ENCODE peak calls at places on chromosome 21, in five cellular contexts. Z is left cardiac atrium; X is A172; D is CD8-positive, alpha-beta memory T cell; T is AG10803. E is an unnamed sample.

GRCh38 chr21:20997308-20997632 is 939 bp upstream of the NCAM2 start:
- DNase-seq in Z (no peak), X (no peak), D (no peak), T (no peak), E (no peak)

GRCh38 chr21:35923971-35924370 is 136.4 kb downstream of the SETD4 start:
- DNase-seq in Z (no peak), X (no peak), D (no peak), T (no peak), E (no peak)

GRCh38 chr21:45592208-45592619 is 50.0 kb upstream of the SLC19A1 start:
- DNase-seq in Z (no peak), X (no peak), D (peak), T (no peak), E (no peak)

GRCh38 chr21:45266518-45267389 is 20.9 kb downstream of the POFUT2 start:
- DNase-seq in Z (no peak), X (no peak), D (peak), T (peak), E (no peak)

GRCh38 chr21:34336756-34337391 is 26.9 kb upstream of the KCNE2 start:
- DNase-seq in Z (no peak), X (no peak), D (no peak), T (peak), E (no peak)

GRCh38 chr21:32834825-32835224 is 63.3 kb upstream of the PAXBP1 start:
- DNase-seq in Z (no peak), X (no peak), D (no peak), T (no peak), E (no peak)

GRCh38 chr21:22725436-22725835 is 1727.2 kb downstream of the NCAM2 start:
- DNase-seq in Z (no peak), X (no peak), D (no peak), T (no peak), E (no peak)

GRCh38 chr21:44593598-44594405 is 1.5 kb upstream of the KRTAP10-6 start:
- DNase-seq in Z (no peak), X (no peak), D (no peak), T (peak), E (no peak)

GRCh38 chr21:17784604-17785402 is 34.4 kb downstream of the C21orf91 start:
- DNase-seq in Z (no peak), X (no peak), D (no peak), T (no peak), E (peak)

GRCh38 chr21:22342855-22343254 is 1344.6 kb downstream of the NCAM2 start:
- DNase-seq in Z (no peak), X (no peak), D (no peak), T (no peak), E (no peak)

GRCh38 chr21:28982637-28983036 is 10.0 kb downstream of the LTN1 start:
- DNase-seq in Z (no peak), X (no peak), D (no peak), T (no peak), E (no peak)

GRCh38 chr21:46207006-46207919 is 21.3 kb downstream of the LSS start:
- DNase-seq in Z (peak), X (no peak), D (no peak), T (no peak), E (no peak)

GRCh38 chr21:39397651-39398385 is 47.8 kb downstream of the LCA5L start:
- DNase-seq in Z (no peak), X (no peak), D (no peak), T (peak), E (no peak)

GRCh38 chr21:16072692-16073091 is 342.9 kb downstream of the USP25 start:
- DNase-seq in Z (no peak), X (peak), D (no peak), T (peak), E (peak)

GRCh38 chr21:16258834-16259611 is 529.2 kb downstream of the USP25 start:
- DNase-seq in Z (no peak), X (no peak), D (no peak), T (no peak), E (no peak)

E was measured in PC-3.